ENCODE peak calls at places on chromosomes 3 and 15, in four cellular contexts. Q is endothelial cell, C is lower lobe of right lung, X is GM12865. H is an unnamed sample.
A peak's percentile ranks its signal among the peaks of the same experiment; 100 is the strongest.

GRCh38 chr15:89127054-89127702 is 38.9 kb downstream of the ABHD2 start:
- DNase-seq in Q (no peak), C (no peak), X (peak; percentile 8), H (no peak)

GRCh38 chr15:77071338-77072223 is 672 bp upstream of the TSPAN3 start:
- DNase-seq in Q (no peak), C (no peak), X (no peak), H (no peak)

GRCh38 chr15:89187911-89188514 is 33.4 kb downstream of the RLBP1 start:
- DNase-seq in Q (no peak), C (peak; percentile 73), X (no peak), H (no peak)

GRCh38 chr3:45381168-45381852 is 7.1 kb upstream of the LARS2 start:
- DNase-seq in Q (no peak), C (no peak), X (peak; percentile 17), H (no peak)

GRCh38 chr3:187958432-187959003 is 195.4 kb upstream of the LPP start:
- DNase-seq in Q (no peak), C (no peak), X (no peak), H (no peak)

GRCh38 chr3:50372349-50372748 is 13.0 kb upstream of the TMEM115 start:
- DNase-seq in Q (no peak), C (no peak), X (no peak), H (no peak)

GRCh38 chr3:11377726-11378125 is 105.5 kb downstream of the ATG7 start:
- DNase-seq in Q (no peak), C (no peak), X (no peak), H (no peak)

GRCh38 chr15:72198410-72199270 is 1.1 kb upstream of the GRAMD2A start:
- DNase-seq in Q (no peak), C (peak; percentile 71), X (no peak), H (no peak)

GRCh38 chr3:101928890-101929289 is 79.6 kb downstream of the NFKBIZ start:
- DNase-seq in Q (no peak), C (no peak), X (no peak), H (no peak)

GRCh38 chr3:151412989-151413388 is 28.4 kb upstream of the P2RY12 start:
- DNase-seq in Q (peak; percentile 10), C (no peak), X (no peak), H (no peak)

GRCh38 chr3:183478501-183478900 is 50.1 kb upstream of the MCF2L2 start:
- DNase-seq in Q (no peak), C (no peak), X (no peak), H (no peak)

GRCh38 chr15:33722005-33722672 is 246.2 kb upstream of the CHRM5 start:
- DNase-seq in Q (no peak), C (no peak), X (peak; percentile 37), H (no peak)

GRCh38 chr15:90059208-90059985 is 42.9 kb downstream of the IDH2 start:
- DNase-seq in Q (peak; percentile 63), C (peak; percentile 94), X (peak; percentile 98), H (no peak)

GRCh38 chr3:83460051-83460450 is 1498.7 kb upstream of the CADM2 start:
- DNase-seq in Q (no peak), C (no peak), X (no peak), H (no peak)

GRCh38 chr3:126636436-126636835 is 18.5 kb downstream of the TXNRD3 start:
- DNase-seq in Q (no peak), C (no peak), X (no peak), H (no peak)

GRCh38 chr15:42499888-42500609 is 4.6 kb downstream of the SNAP23 start:
- DNase-seq in Q (no peak), C (no peak), X (no peak), H (no peak)

GRCh38 chr3:160648701-160649100 is 28.3 kb upstream of the ARL14 start:
- DNase-seq in Q (no peak), C (no peak), X (no peak), H (no peak)

GRCh38 chr15:68431792-68432401 is at the start of gene ITGA11:
- DNase-seq in Q (peak; percentile 68), C (peak; percentile 72), X (peak; percentile 21), H (peak; percentile 97)

GRCh38 chr3:171239757-171240503 is 213.4 kb upstream of the SLC2A2 start:
- DNase-seq in Q (no peak), C (no peak), X (no peak), H (no peak)

GRCh38 chr3:132417695-132418520 is 606 bp downstream of the DNAJC13 start:
- DNase-seq in Q (peak; percentile 50), C (peak; percentile 79), X (peak; percentile 75), H (peak; percentile 87)

GRCh38 chr3:122890077-122890484 is 95.2 kb downstream of the SLC49A4 start:
- DNase-seq in Q (no peak), C (no peak), X (peak; percentile 50), H (no peak)

GRCh38 chr15:80434926-80435720 is 30.9 kb downstream of the ARNT2 start:
- DNase-seq in Q (no peak), C (no peak), X (no peak), H (no peak)
- TF ChIP-seq CTCF in Q (no peak), C (no peak), X (no peak), H (no peak)

GRCh38 chr3:46848271-46849097 is 14.8 kb downstream of the MYL3 start:
- DNase-seq in Q (peak; percentile 51), C (no peak), X (peak; percentile 36), H (peak; percentile 59)
- TF ChIP-seq CTCF in Q (peak; percentile 33), C (peak; percentile 45), X (peak; percentile 61), H (peak; percentile 75)

DNA sequence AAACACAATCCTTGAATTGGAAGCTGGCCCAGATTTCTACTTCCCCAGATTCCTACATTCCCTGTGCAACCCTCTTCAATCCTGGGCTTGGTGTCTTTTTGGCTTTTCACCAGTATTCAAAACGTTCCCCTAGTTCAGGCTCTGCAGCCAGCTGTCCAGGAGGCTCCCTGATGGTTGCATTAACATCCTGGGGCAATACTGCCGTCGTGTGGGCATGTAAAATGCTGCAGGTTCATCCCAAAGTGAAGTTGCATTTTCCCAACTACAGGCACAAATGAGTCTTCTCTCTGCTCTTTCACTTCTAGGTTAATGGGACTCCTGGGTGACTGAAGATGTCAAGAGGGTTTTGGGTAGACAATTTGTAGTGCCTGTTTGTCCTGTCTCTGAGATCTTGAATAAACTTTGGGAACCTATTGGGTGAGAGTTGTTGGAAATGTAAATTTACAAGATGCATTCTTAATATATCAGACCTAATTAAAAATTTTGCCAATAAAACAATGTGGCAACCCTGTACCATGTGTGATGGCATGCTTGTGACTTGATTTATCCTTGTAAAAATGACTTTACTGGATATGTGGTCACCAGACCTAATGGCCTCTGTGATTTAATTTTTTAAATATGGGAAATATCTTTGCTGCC is 28.6 kb downstream of the SOX14 start:
- DNase-seq in Q (peak; percentile 57), C (peak; percentile 46), X (peak; percentile 55), H (no peak)
- TF ChIP-seq CTCF in Q (peak; percentile 60), C (peak; percentile 41), X (peak; percentile 68), H (peak; percentile 60)

DNA sequence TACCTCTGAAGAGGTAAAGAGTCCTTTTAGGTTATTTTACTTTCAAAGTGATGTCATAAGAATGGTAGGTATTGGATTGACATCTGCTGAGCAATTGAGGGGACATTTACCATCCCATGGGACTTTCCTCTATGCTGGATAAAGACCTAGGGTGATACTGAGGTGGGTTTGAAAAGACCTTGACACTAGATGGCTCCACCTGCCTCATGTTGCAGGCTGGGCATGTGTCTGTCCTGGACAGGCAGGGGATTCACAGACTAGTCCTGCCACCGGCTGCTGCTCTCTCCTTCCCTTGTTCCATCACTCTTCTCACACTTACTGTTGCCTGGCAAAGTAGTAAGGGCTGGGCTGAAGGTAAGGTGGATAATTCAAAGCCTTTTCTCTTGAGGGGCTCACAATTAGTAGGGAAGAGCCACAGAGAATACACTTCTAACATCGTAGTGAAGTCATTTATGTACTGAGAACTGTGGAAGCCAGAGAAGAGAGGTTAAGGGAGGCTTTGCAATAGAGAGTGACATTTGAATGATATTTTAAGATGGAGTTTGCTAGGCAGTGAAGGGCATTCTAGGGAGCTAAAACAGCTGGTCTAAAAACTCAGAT is 27.7 kb downstream of the TRAK1 start:
- DNase-seq in Q (peak; percentile 40), C (no peak), X (peak; percentile 86), H (no peak)
- TF ChIP-seq CTCF in Q (no peak), C (peak; percentile 41), X (peak; percentile 58), H (peak; percentile 61)

GRCh38 chr15:45439521-45439931 is 61.2 kb upstream of the GATM start:
- DNase-seq in Q (no peak), C (no peak), X (no peak), H (no peak)
- TF ChIP-seq CTCF in Q (no peak), C (no peak), X (no peak), H (no peak)

GRCh38 chr3:72924055-72924454 is 36.2 kb downstream of the GXYLT2 start:
- DNase-seq in Q (no peak), C (no peak), X (peak; percentile 12), H (no peak)
- TF ChIP-seq CTCF in Q (no peak), C (no peak), X (no peak), H (peak; percentile 27)

DNA sequence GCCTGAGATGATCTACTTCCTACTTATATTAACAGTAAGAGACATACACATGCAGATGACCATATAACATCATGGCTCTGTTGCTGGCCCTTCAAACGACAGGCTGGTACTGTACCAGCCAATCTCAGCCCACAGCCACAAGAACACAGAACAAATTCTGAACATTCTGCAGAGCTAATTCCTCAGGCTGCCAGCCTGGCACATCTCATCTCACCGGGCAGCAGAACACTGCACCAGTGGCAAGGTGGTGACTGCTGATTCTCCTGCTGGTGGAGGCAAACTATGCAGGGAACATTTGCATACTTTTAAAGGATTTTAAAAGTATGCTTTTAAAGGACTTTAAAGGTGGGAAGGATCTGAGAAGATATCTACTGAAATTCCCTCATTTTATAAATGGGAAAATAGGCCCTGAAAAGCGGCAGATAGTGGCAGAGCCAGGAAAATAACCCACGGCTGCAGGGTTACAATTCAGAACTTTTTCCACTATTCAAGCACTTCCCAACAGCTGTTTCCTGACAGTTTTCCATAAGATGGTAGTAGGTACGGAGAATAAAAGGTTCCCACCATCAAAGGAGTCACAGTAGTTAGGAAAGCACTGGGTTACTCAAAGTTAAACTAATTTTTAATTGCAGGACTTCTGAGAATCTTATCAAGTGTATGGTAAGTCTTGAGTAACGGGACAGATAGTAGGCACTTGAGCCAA is 37.3 kb downstream of the SUMF1 start:
- DNase-seq in Q (no peak), C (no peak), X (no peak), H (no peak)
- TF ChIP-seq CTCF in Q (no peak), C (no peak), X (no peak), H (no peak)